ENCODE peak calls at places on chromosomes 5 and 9, in seven cellular contexts. F is brain microvascular endothelial cell, A is HCT116, J is prostate gland, N is adrenal gland, B is neural progenitor cell, M is lung. Z is an unnamed sample.

GRCh38 chr9:135326633-135327152 is 152.9 kb upstream of the PPP1R26 start:
- DNase-seq in F (no peak), B (no peak), J (no peak), N (no peak), M (no peak), A (no peak), Z (no peak)

GRCh38 chr5:26761040-26761439 is 277.3 kb downstream of the CDH9 start:
- DNase-seq in J (no peak), M (no peak), F (no peak), B (no peak), N (no peak), A (no peak), Z (no peak)

GRCh38 chr9:137666950-137667670 is 48.3 kb downstream of the EHMT1 start:
- DNase-seq in J (no peak), F (no peak), B (peak; percentile 89), M (no peak), A (no peak), N (peak; percentile 92), Z (no peak)

GRCh38 chr5:107466233-107466769 is 204.4 kb downstream of the EFNA5 start:
- DNase-seq in F (peak; percentile 92), N (no peak), J (peak; percentile 5), A (no peak), M (no peak), B (peak; percentile 75), Z (no peak)

GRCh38 chr5:172444110-172444510 is 10.2 kb downstream of the SH3PXD2B start:
- DNase-seq in N (peak; percentile 70), B (no peak), M (no peak), F (peak; percentile 57), A (no peak), J (no peak), Z (no peak)

GRCh38 chr5:144915452-144915851 is 744.8 kb downstream of the KCTD16 start:
- DNase-seq in A (no peak), J (no peak), N (no peak), M (no peak), B (no peak), F (no peak), Z (no peak)

GRCh38 chr5:158777647-158778368 is 321.9 kb downstream of the EBF1 start:
- DNase-seq in J (no peak), F (no peak), N (no peak), A (no peak), M (no peak), B (no peak), Z (no peak)

GRCh38 chr5:154892370-154892771 is 33.9 kb downstream of the CNOT8 start:
- DNase-seq in N (no peak), J (no peak), M (no peak), B (no peak), A (no peak), F (peak; percentile 16), Z (no peak)

GRCh38 chr5:176578391-176578808 is 29.3 kb downstream of the CDHR2 start:
- DNase-seq in B (peak; percentile 79), J (peak; percentile 83), N (peak; percentile 75), F (no peak), A (peak; percentile 83), M (peak; percentile 63), Z (no peak)

GRCh38 chr9:137176302-137177182 is 4.7 kb upstream of the TMEM210 start:
- DNase-seq in B (peak; percentile 57), J (peak; percentile 39), A (no peak), F (peak; percentile 29), N (no peak), M (no peak), Z (no peak)

GRCh38 chr9:19720374-19720773 is 68.5 kb downstream of the SLC24A2 start:
- DNase-seq in F (peak; percentile 35), B (peak; percentile 80), N (no peak), A (no peak), M (no peak), J (no peak), Z (no peak)

GRCh38 chr9:3371842-3372241 is 154.0 kb downstream of the RFX3 start:
- DNase-seq in B (no peak), F (no peak), J (no peak), N (no peak), A (no peak), M (no peak), Z (no peak)

GRCh38 chr9:137085918-137086530 is 761 bp upstream of the MAN1B1 start:
- DNase-seq in N (peak; percentile 85), A (no peak), J (no peak), M (peak; percentile 45), F (no peak), B (peak; percentile 53), Z (peak; percentile 63)

GRCh38 chr9:95506438-95506691 is 10.4 kb downstream of the PTCH1 start:
- DNase-seq in F (no peak), B (no peak), J (no peak), M (no peak), A (no peak), N (peak; percentile 30), Z (peak; percentile 40)

GRCh38 chr9:137502008-137502913 is 43.1 kb upstream of the NSMF start:
- DNase-seq in J (no peak), A (no peak), F (no peak), M (no peak), B (peak; percentile 49), N (no peak), Z (no peak)

GRCh38 chr9:107819772-107820171 is 330.2 kb upstream of the KLF4 start:
- DNase-seq in A (no peak), J (peak; percentile 7), N (no peak), M (peak; percentile 44), F (no peak), B (peak; percentile 30), Z (no peak)

GRCh38 chr9:37676411-37676830 is 25.7 kb downstream of the FRMPD1 start:
- DNase-seq in M (no peak), N (no peak), A (no peak), B (peak; percentile 58), F (no peak), J (no peak), Z (no peak)

GRCh38 chr5:133530270-133530669 is 82.1 kb downstream of the FSTL4 start:
- DNase-seq in N (no peak), M (no peak), A (no peak), B (no peak), F (no peak), J (no peak), Z (no peak)

GRCh38 chr5:123371575-123372179 is 51.5 kb downstream of the CEP120 start:
- DNase-seq in B (peak; percentile 65), F (peak; percentile 6), A (no peak), J (no peak), M (peak; percentile 45), N (peak; percentile 36), Z (no peak)

DNA sequence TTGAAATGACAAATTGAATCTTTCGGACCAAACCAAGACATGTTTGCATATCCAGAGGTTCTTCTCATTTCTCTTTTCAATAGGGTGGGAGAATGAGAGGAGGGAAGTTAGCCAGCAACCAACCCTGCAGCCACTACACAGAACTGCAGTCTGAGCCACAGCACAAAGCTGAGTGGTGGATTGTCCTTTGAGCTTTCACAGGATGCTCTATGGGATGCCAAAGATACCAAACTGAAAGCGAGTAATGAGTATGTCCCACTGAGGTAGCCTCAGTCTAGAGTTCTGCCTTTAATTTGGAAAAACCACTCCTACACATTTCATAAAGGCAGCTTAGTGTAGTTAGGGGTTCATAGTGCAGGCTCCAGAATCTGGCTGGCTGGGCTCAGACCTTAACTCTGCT is 114.9 kb downstream of the MARCHF3 start:
- DNase-seq in M (no peak), J (no peak), F (no peak), B (no peak), A (no peak), N (no peak), Z (no peak)
- H3K4me3 ChIP-seq in M (no peak overlapping the region), J (no peak overlapping the region), F (no peak overlapping the region), B (no peak overlapping the region), A (no peak overlapping the region), N (no peak overlapping the region), Z (no peak overlapping the region)

GRCh38 chr9:114359801-114360200 is 28.0 kb downstream of the AKNA start:
- DNase-seq in A (no peak), M (no peak), B (no peak), J (no peak), F (no peak), N (no peak), Z (no peak)
- H3K36me3 ChIP-seq in A (no peaks in the 10 kb centered on the region), M (peaks cover 70% of the 10 kb centered on the region), B (no peaks in the 10 kb centered on the region), J (peaks cover 27% of the 10 kb centered on the region), F (peaks cover 61% of the 10 kb centered on the region), N (peaks cover 94% of the 10 kb centered on the region), Z (peaks cover 73% of the 10 kb centered on the region)

GRCh38 chr9:121107041-121107440 is 32.3 kb downstream of the CNTRL start:
- DNase-seq in N (no peak), A (peak; percentile 34), F (no peak), M (no peak), J (no peak), B (no peak), Z (no peak)
- TF ChIP-seq CTCF in N (no peak), A (peak; percentile 40), F (no peak), M (no peak), J (no peak), B (peak; percentile 7), Z (peak; percentile 21)

GRCh38 chr9:104993291-104993963 is 65.5 kb upstream of the ABCA1 start:
- DNase-seq in F (peak; percentile 90), J (no peak), A (no peak), B (peak; percentile 85), M (peak; percentile 36), N (peak; percentile 97), Z (no peak)
- H3K4me3 ChIP-seq in F (no peak overlapping the region), J (no peak overlapping the region), A (no peak overlapping the region), B (peak overlapping the region; percentile 24), M (no peak overlapping the region), N (no peak overlapping the region), Z (no peak overlapping the region)

GRCh38 chr5:126615286-126615685 is 14.5 kb downstream of the PHAX start:
- DNase-seq in M (no peak), B (no peak), N (no peak), J (no peak), F (no peak), A (no peak), Z (peak; percentile 54)

GRCh38 chr5:126614189-126614588 is 13.4 kb downstream of the PHAX start:
- DNase-seq in J (no peak), M (no peak), F (no peak), N (no peak), A (no peak), B (no peak), Z (no peak)

GRCh38 chr5:126624534-126624933 is 23.8 kb downstream of the PHAX start:
- DNase-seq in M (no peak), J (no peak), A (peak; percentile 73), B (no peak), F (peak; percentile 88), N (peak; percentile 82), Z (no peak)

DNA sequence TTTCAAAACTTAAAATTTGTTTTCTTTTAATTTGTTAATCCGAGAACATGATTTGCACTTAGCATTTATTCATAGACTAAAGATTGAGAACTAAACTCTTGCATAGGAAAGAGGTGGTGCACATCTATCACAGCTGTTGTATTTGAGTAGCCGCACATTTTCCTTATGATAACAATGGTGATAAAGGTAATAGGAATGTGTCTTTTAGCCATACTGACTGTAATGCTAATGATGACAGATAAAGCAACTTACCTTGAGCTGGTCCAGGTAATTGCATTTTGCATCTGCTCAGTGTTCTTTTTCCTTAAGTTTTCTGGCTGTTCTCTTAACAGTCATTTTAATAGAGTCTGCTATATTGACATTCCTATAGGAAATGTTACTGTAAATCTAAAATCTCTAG is 19.0 kb downstream of the PHAX start:
- DNase-seq in J (no peak), N (no peak), B (no peak), A (no peak), F (no peak), M (no peak), Z (no peak)
- H3K36me3 ChIP-seq in J (no peaks in the 10 kb centered on the region), N (peaks cover 39% of the 10 kb centered on the region), B (peaks cover 13% of the 10 kb centered on the region), A (peaks cover 9% of the 10 kb centered on the region), F (peaks cover 18% of the 10 kb centered on the region), M (peaks cover 26% of the 10 kb centered on the region), Z (peaks cover 5% of the 10 kb centered on the region)